ENCODE peak calls at places on chromosomes 11 and 22, in seven cellular contexts. C is upper lobe of right lung; J is SK-N-MC; F is KG1; G is substantia nigra; E is HT-29; U is CD4-positive, alpha-beta T cell. I is an unnamed sample.

GRCh38 chr22:37982151-37982838 is 2.1 kb downstream of the SOX10 start:
- DNase-seq in C (no peak), J (no peak), F (no peak), G (no peak), E (no peak), U (no peak), I (no peak)

GRCh38 chr22:20208713-20209310 is 58.0 kb upstream of the CCDC188 start:
- DNase-seq in C (no peak), J (no peak), F (no peak), G (no peak), E (no peak), U (no peak), I (no peak)

GRCh38 chr11:13440100-13440855 is 22.7 kb downstream of the BTBD10 start:
- DNase-seq in C (no peak), J (no peak), F (no peak), G (no peak), E (peak), U (no peak), I (no peak)

GRCh38 chr22:24482586-24482985 is 12.5 kb upstream of the UPB1 start:
- DNase-seq in C (no peak), J (peak), F (no peak), G (no peak), E (no peak), U (no peak), I (no peak)

GRCh38 chr11:115054541-115055538 is 376.5 kb downstream of the NXPE2 start:
- DNase-seq in C (no peak), J (no peak), F (no peak), G (no peak), E (no peak), U (no peak), I (no peak)

GRCh38 chr11:68038718-68039525 is at the start of gene TCIRG1:
- DNase-seq in C (peak), J (no peak), F (peak), G (peak), E (peak), U (peak), I (peak)

GRCh38 chr11:83156150-83156995 is 558 bp upstream of the PCF11 start:
- DNase-seq in C (peak), J (peak), F (peak), G (peak), E (peak), U (peak), I (peak)

GRCh38 chr11:114078423-114078822 is 18.9 kb downstream of the ZBTB16 start:
- DNase-seq in C (no peak), J (no peak), F (no peak), G (no peak), E (no peak), U (no peak), I (no peak)

GRCh38 chr11:67032830-67033555 is 10.1 kb downstream of the SYT12 start:
- DNase-seq in C (no peak), J (no peak), F (no peak), G (no peak), E (no peak), U (no peak), I (no peak)